ENCODE peak calls at places on chromosomes 1 and 21, in six cellular contexts. J is HepG2, D is mammary epithelial cell, Q is IMR-90, X is hepatocyte, T is fibroblast of lung. B is an unnamed sample. For H4K20me1, the result is how much of the 10 kb centered on the place peaks cover.

GRCh38 chr1:40982721-40983120 is 3.2 kb downstream of the CTPS1 start:
- DNase-seq in D (no peak), Q (no peak), X (no peak), J (no peak), T (no peak), B (no peak)

GRCh38 chr21:43355196-43355924 is 71.6 kb downstream of the SIK1 start:
- DNase-seq in D (no peak), Q (no peak), X (no peak), T (no peak), J (no peak), B (no peak)

GRCh38 chr1:11053758-11054137 is 6.1 kb downstream of the SRM start:
- DNase-seq in Q (peak), T (no peak), D (no peak), J (no peak), X (peak), B (peak)

GRCh38 chr1:10738125-10738746 is 58.2 kb downstream of the CASZ1 start:
- DNase-seq in Q (no peak), T (no peak), X (no peak), J (no peak), D (no peak), B (no peak)

GRCh38 chr1:59136541-59137335 is 160.2 kb upstream of the FGGY start:
- DNase-seq in Q (no peak), J (no peak), X (no peak), T (no peak), D (peak), B (no peak)

GRCh38 chr1:56461158-56462127 is 117.9 kb downstream of the PLPP3 start:
- DNase-seq in T (no peak), X (peak), Q (no peak), D (no peak), J (peak), B (no peak)

GRCh38 chr1:104195395-104195794 is 445.7 kb downstream of the AMY1C start:
- DNase-seq in T (no peak), D (peak), J (peak), Q (no peak), X (no peak), B (no peak)

GRCh38 chr1:159929155-159930051 is 4.1 kb upstream of the TAGLN2 start:
- DNase-seq in T (no peak), D (peak), Q (no peak), J (no peak), X (no peak), B (no peak)

GRCh38 chr1:9269078-9269501 is 23.6 kb upstream of the SPSB1 start:
- DNase-seq in D (peak), J (no peak), X (no peak), Q (no peak), T (no peak), B (no peak)

GRCh38 chr1:246271516-246271915 is 235.6 kb downstream of the SMYD3 start:
- DNase-seq in X (no peak), Q (peak), D (no peak), J (no peak), T (peak), B (no peak)

GRCh38 chr21:30831194-30831765 is 1.7 kb upstream of the KRTAP7-1 start:
- DNase-seq in Q (no peak), X (peak), J (peak), T (no peak), D (peak), B (peak)

DNA sequence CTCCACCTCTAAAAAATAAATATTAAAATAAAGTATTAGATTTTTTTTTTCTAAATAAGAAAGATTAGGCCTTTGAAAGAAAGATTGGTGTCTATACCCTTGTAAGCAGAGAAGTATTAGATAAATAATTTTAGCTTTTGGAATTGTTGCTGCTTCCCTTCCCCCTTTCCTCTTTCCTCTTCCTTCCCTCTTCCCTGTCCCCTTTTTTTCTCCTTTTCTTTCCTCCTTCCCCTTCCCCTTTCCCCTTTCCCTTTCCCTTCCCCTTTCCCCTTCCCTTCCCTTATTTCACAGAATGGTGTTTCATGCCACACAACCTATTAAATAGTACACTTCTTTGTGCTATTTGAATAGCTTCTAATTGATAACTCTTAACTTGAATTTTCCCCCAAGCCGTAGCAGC is 69.8 kb upstream of the QSOX1 start:
- DNase-seq in D (no peak), T (no peak), X (no peak), J (no peak), Q (no peak), B (no peak)
- H4K20me1 ChIP-seq in D (under half), T (under half), X (under half), J (under half), Q (under half), B (under half)

GRCh38 chr1:30748098-30748698 is 9.4 kb downstream of the LAPTM5 start:
- DNase-seq in X (no peak), J (no peak), D (peak), T (peak), Q (no peak), B (peak)
- H4K20me1 ChIP-seq in X (under half), J (under half), D (under half), T (under half), Q (under half), B (under half)

DNA sequence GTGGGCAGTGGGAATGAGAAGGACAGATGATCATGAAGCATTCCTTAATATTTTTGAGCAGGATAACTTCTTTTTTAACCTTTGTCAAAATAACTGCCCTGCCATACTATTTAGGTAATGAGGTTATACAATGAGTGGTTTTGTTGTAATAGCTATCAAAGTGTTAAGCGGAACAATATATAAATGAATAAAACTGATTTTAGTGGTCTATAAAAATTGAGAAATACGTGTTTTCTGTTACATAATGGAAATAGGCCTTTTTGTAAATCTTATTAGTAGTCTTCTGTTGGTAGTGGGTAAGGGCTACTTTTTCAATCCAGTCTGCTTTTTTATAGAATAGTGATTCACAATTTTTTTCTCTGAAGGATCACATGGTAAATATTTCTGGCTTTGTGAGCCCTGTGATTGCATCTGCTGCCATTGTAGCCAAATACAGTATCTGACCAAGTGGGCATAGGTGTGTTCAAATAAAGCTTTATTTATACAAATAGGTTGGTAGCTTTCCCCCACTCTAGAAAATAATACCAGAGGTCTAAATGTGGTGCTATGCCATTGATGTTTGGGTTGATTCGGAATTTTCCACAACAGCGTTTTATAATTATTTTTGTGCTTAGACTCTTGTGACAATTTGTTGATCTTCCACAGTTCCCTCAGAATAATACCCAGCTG is 4.3 kb downstream of the NEK7 start:
- DNase-seq in J (no peak), X (no peak), D (no peak), T (no peak), Q (no peak), B (no peak)
- H4K20me1 ChIP-seq in J (under half), X (under half), D (under half), T (under half), Q (under half), B (under half)

DNA sequence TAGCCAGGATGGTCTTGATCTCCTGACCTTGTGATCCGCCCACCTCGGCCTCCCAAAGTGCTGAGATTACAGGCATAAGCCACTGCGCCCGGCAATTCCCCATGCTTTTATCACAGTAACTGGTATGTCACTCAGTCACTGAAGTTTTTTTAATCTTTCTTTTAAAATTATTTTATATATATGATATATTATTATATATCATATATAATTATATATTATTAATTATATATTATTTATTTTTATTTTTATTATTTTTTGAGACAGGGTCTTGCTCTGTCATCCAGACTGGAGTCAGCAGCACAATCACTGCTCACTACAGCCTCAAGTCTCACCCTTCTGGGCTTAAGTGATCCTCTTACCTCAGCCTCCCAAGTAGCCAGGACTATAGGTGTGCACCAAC is 18.3 kb downstream of the RC3H1 start:
- DNase-seq in J (no peak), Q (no peak), D (no peak), T (no peak), X (no peak), B (no peak)
- H4K20me1 ChIP-seq in J (under half), Q (half or more), D (under half), T (under half), X (half or more), B (under half)

DNA sequence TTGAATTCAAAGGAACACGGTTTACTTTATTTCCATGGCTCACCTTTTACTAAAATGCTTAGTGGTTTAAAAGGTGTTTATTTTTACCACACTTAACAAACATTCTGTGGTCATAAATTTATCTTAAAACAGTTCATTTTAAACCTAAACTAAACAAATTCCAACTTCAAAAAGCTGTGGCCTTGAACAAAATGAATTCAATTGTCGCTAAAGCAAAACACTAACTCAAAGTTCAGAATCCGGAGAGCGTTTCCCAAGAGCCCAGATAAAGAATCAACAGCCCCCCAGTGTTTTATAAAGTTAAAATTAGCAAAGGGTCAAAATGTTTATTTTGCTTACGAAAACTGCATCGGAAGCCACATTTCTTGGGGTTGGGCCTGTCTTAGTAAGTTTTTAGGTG is 1.4 kb downstream of the PUM1 start:
- DNase-seq in J (peak), D (no peak), X (no peak), Q (no peak), T (no peak), B (no peak)
- H4K20me1 ChIP-seq in J (under half), D (under half), X (half or more), Q (half or more), T (under half), B (half or more)

GRCh38 chr1:55209247-55209646 is 5.9 kb downstream of the USP24 start:
- DNase-seq in J (no peak), D (no peak), Q (no peak), T (no peak), X (no peak), B (no peak)

GRCh38 chr1:55203064-55203463 is 12.1 kb downstream of the USP24 start:
- DNase-seq in Q (no peak), X (no peak), J (no peak), T (no peak), D (no peak), B (no peak)

GRCh38 chr1:55210990-55211389 is 4.2 kb downstream of the USP24 start:
- DNase-seq in Q (no peak), J (no peak), D (no peak), T (no peak), X (no peak), B (no peak)

GRCh38 chr1:55204997-55205396 is 10.2 kb downstream of the USP24 start:
- DNase-seq in J (peak), Q (no peak), D (no peak), X (no peak), T (peak), B (no peak)

GRCh38 chr1:55206210-55206609 is 9.0 kb downstream of the USP24 start:
- DNase-seq in T (no peak), Q (no peak), D (no peak), J (no peak), X (no peak), B (no peak)
- H4K20me1 ChIP-seq in T (under half), Q (under half), D (under half), J (under half), X (under half), B (under half)

DNA sequence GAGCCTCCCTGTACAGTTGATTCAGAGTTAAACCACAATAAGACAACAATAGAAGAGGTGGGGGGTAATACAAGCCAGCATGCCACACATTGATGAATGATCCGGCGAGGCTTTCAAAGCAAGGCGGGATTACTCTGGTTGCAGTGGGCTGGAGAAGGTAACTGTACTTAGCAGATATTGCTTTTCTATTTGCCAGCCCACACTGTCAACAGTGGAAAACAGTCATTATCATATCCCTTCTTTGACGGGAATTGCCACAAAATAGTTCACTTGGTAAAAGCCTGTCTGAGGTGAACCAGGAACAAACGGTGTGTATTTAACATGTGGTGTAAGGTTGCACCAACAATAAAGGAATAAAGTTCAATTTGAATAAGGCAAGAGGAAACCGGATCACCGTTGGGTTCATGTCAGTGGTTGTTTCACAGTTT is 5.8 kb upstream of the KCNJ15 start:
- DNase-seq in D (no peak), Q (no peak), J (no peak), X (no peak), T (no peak), B (no peak)
- H4K20me1 ChIP-seq in D (under half), Q (under half), J (under half), X (under half), T (under half), B (under half)

GRCh38 chr1:2232916-2233438 is 4.9 kb downstream of the SKI start:
- DNase-seq in J (no peak), D (no peak), Q (no peak), T (no peak), X (no peak), B (no peak)
- H4K20me1 ChIP-seq in J (half or more), D (under half), Q (half or more), T (under half), X (half or more), B (half or more)

DNA sequence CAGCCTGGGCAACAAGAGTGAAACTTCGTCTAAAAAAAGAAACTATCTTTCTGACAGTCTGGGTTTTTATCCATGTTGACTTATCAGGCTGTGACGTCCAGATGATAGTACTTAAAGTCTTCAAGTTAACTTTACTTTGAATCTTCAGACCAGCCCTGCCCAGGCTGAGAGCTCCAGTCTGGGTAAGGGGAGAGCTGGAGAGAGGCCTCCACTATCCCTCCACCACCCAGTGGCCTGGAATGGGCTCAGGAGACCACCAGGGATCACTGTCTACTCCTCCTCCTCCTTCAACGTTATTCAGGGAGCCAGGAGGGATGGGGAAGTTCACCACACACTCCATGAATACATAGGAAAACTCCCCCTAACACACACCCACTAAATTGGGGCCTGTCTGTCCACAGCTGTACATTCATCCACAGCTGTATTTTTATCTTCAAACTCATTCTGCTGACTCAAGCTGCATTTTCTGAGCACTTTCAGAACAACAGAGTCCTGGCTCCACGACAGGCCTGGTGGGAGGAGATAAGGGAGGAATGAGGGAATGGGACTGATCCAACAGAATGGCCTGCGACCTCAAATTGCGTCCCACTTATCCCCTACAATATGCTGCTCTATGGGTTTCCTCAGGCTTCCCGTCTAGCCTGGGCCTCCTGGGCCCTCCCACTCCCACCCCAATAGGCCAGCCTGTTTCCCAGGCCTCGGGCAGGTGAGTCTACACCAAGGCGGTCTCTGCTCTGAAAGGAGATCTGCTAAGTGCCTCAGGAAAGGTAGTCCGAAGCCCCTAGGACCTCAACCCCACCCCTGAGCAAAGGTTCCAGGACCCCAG is 1.8 kb downstream of the SLC45A3 start:
- DNase-seq in T (peak), D (no peak), J (no peak), X (peak), Q (peak), B (no peak)
- H4K20me1 ChIP-seq in T (under half), D (under half), J (under half), X (under half), Q (under half), B (under half)

GRCh38 chr1:32331549-32331948 is 4.5 kb downstream of the MARCKSL1 start:
- DNase-seq in T (no peak), X (no peak), D (no peak), J (no peak), Q (no peak), B (no peak)
- H4K20me1 ChIP-seq in T (under half), X (under half), D (under half), J (under half), Q (under half), B (half or more)